ENCODE peak calls at places on chromosomes 2 and 18, in four cellular contexts. W is stimulated activated CD4-positive, alpha-beta T cell treated with anti-CD3 and anti-CD28 coated beads, Interleukin-4, amount 100 ng/mL, for 48 hours; P is NCI-H1092; F is smooth muscle cell of the brain vasculature. I is an unnamed sample.

GRCh38 chr2:29166640-29167039 is 51.4 kb downstream of the CLIP4 start:
- DNase-seq in W (no peak), P (no peak), F (no peak), I (no peak)

GRCh38 chr2:233053928-233054774 is 6.0 kb upstream of the INPP5D start:
- DNase-seq in W (peak), P (no peak), F (no peak), I (no peak)

GRCh38 chr2:102065675-102066252 is 74.0 kb downstream of the IL1R2 start:
- DNase-seq in W (no peak), P (no peak), F (no peak), I (no peak)

GRCh38 chr18:47730795-47731194 is 199.7 kb downstream of the SMAD2 start:
- DNase-seq in W (no peak), P (no peak), F (no peak), I (no peak)

GRCh38 chr2:13682878-13683277 is 949.6 kb upstream of the LRATD1 start:
- DNase-seq in W (no peak), P (no peak), F (peak), I (no peak)

GRCh38 chr2:162123806-162124758 is 28.0 kb downstream of the GCG start:
- DNase-seq in W (no peak), P (peak), F (peak), I (no peak)

GRCh38 chr2:241218131-241219029 is 29.9 kb downstream of the ANO7 start:
- DNase-seq in W (no peak), P (no peak), F (no peak), I (no peak)

GRCh38 chr2:159903404-159904126 is 105.6 kb upstream of the CD302 start:
- DNase-seq in W (peak), P (no peak), F (no peak), I (no peak)

GRCh38 chr18:41721103-41721502 is 233.9 kb upstream of the PIK3C3 start:
- DNase-seq in W (no peak), P (no peak), F (no peak), I (no peak)

GRCh38 chr2:104976603-104977120 is 61.2 kb upstream of the MRPS9 start:
- DNase-seq in W (no peak), P (no peak), F (no peak), I (no peak)

GRCh38 chr2:71995067-71995665 is 152.5 kb downstream of the CYP26B1 start:
- DNase-seq in W (no peak), P (peak), F (no peak), I (no peak)

GRCh38 chr2:207619764-207620203 is 5.4 kb downstream of the METTL21A start:
- DNase-seq in W (no peak), P (no peak), F (no peak), I (no peak)

GRCh38 chr2:200288670-200289429 is 17.6 kb upstream of the SPATS2L start:
- DNase-seq in W (no peak), P (no peak), F (no peak), I (no peak)

GRCh38 chr18:48622911-48623431 is 84.1 kb downstream of the CTIF start:
- DNase-seq in W (no peak), P (no peak), F (no peak), I (no peak)

GRCh38 chr2:42800981-42801380 is 8.6 kb upstream of the HAAO start:
- DNase-seq in W (no peak), P (no peak), F (no peak), I (no peak)

GRCh38 chr2:2877427-2877826 is 500.2 kb downstream of the EIPR1 start:
- DNase-seq in W (no peak), P (no peak), F (no peak), I (no peak)

GRCh38 chr2:86500325-86500724 is 59.2 kb downstream of the KDM3A start:
- DNase-seq in W (no peak), P (no peak), F (no peak), I (no peak)

GRCh38 chr2:138610201-138610945 is 108.8 kb downstream of the SPOPL start:
- DNase-seq in W (no peak), P (no peak), F (no peak), I (no peak)

GRCh38 chr2:165632594-165632993 is 161.5 kb downstream of the GALNT3 start:
- DNase-seq in W (no peak), P (no peak), F (no peak), I (no peak)

GRCh38 chr2:120879401-120880295 is 144.0 kb downstream of the GLI2 start:
- DNase-seq in W (no peak), P (no peak), F (no peak), I (no peak)

GRCh38 chr2:212145111-212145510 is 393.5 kb downstream of the ERBB4 start:
- DNase-seq in W (no peak), P (no peak), F (no peak), I (no peak)

GRCh38 chr18:68447286-68447685 is 267.6 kb downstream of the TMX3 start:
- DNase-seq in W (no peak), P (no peak), F (no peak), I (no peak)

GRCh38 chr2:200309296-200309846 is 2.9 kb downstream of the SPATS2L start:
- DNase-seq in W (no peak), P (no peak), F (no peak), I (no peak)

GRCh38 chr2:210961249-210961648 is 404.9 kb downstream of the CPS1 start:
- DNase-seq in W (no peak), P (no peak), F (no peak), I (no peak)

GRCh38 chr2:171141320-171141719 is 19.4 kb downstream of the TLK1 start:
- DNase-seq in W (no peak), P (no peak), F (no peak), I (no peak)

GRCh38 chr2:217501887-217502286 is 500.9 kb downstream of the TNS1 start:
- DNase-seq in W (no peak), P (no peak), F (no peak), I (no peak)

GRCh38 chr18:10526211-10526949 is 553 bp downstream of the NAPG start:
- DNase-seq in W (peak), P (peak), F (no peak), I (no peak)